ENCODE peak calls at places on chromosome 15, in ten cellular contexts. One of them, this sample, is unnamed.

GRCh38 chr15:63938486-63939061 is 104.8 kb upstream of the HERC1 start:
- DNase-seq in A549: no peak
- DNase-seq in lower leg skin: peak
- DNase-seq in body of pancreas: no peak
- DNase-seq in stomach: no peak
- DNase-seq in thyroid gland: peak
- DNase-seq in prostate gland: no peak
- DNase-seq in IMR-90: peak
- DNase-seq in Peyer's patch: no peak
- DNase-seq in testis: no peak
- DNase-seq in this sample: no peak

GRCh38 chr15:26101443-26101842 is 238.3 kb upstream of the ATP10A start:
- DNase-seq in Peyer's patch: no peak
- DNase-seq in lower leg skin: no peak
- DNase-seq in stomach: no peak
- DNase-seq in A549: no peak
- DNase-seq in testis: no peak
- DNase-seq in thyroid gland: no peak
- DNase-seq in IMR-90: no peak
- DNase-seq in prostate gland: no peak
- DNase-seq in body of pancreas: no peak
- DNase-seq in this sample: no peak

GRCh38 chr15:44034933-44035624 is 160.0 kb downstream of the FRMD5 start:
- DNase-seq in IMR-90: peak
- DNase-seq in prostate gland: no peak
- DNase-seq in testis: no peak
- DNase-seq in A549: no peak
- DNase-seq in body of pancreas: no peak
- DNase-seq in Peyer's patch: no peak
- DNase-seq in stomach: no peak
- DNase-seq in thyroid gland: peak
- DNase-seq in lower leg skin: no peak
- DNase-seq in this sample: no peak

GRCh38 chr15:97114900-97115763 is 784.6 kb downstream of the NR2F2 start:
- DNase-seq in lower leg skin: no peak
- DNase-seq in testis: no peak
- DNase-seq in stomach: no peak
- DNase-seq in prostate gland: no peak
- DNase-seq in Peyer's patch: no peak
- DNase-seq in body of pancreas: no peak
- DNase-seq in A549: no peak
- DNase-seq in thyroid gland: no peak
- DNase-seq in IMR-90: no peak
- DNase-seq in this sample: no peak

GRCh38 chr15:71097890-71098289 is 17.4 kb upstream of the THSD4 start:
- DNase-seq in thyroid gland: no peak
- DNase-seq in lower leg skin: no peak
- DNase-seq in IMR-90: no peak
- DNase-seq in body of pancreas: no peak
- DNase-seq in Peyer's patch: no peak
- DNase-seq in prostate gland: peak
- DNase-seq in testis: no peak
- DNase-seq in stomach: no peak
- DNase-seq in A549: no peak
- DNase-seq in this sample: no peak

GRCh38 chr15:34182942-34183341 is 27.0 kb downstream of the KATNBL1 start:
- DNase-seq in lower leg skin: no peak
- DNase-seq in testis: no peak
- DNase-seq in prostate gland: peak
- DNase-seq in IMR-90: no peak
- DNase-seq in A549: no peak
- DNase-seq in stomach: no peak
- DNase-seq in body of pancreas: peak
- DNase-seq in thyroid gland: no peak
- DNase-seq in Peyer's patch: no peak
- DNase-seq in this sample: no peak

GRCh38 chr15:89486726-89487050 is 9.7 kb downstream of the RHCG start:
- DNase-seq in Peyer's patch: peak
- DNase-seq in lower leg skin: no peak
- DNase-seq in thyroid gland: peak
- DNase-seq in IMR-90: no peak
- DNase-seq in stomach: no peak
- DNase-seq in prostate gland: no peak
- DNase-seq in A549: no peak
- DNase-seq in testis: peak
- DNase-seq in body of pancreas: no peak
- DNase-seq in this sample: no peak

GRCh38 chr15:57395292-57395691 is 19.0 kb downstream of the CGNL1 start:
- DNase-seq in Peyer's patch: no peak
- DNase-seq in testis: no peak
- DNase-seq in thyroid gland: peak
- DNase-seq in lower leg skin: peak
- DNase-seq in prostate gland: no peak
- DNase-seq in IMR-90: peak
- DNase-seq in A549: no peak
- DNase-seq in stomach: no peak
- DNase-seq in body of pancreas: no peak
- DNase-seq in this sample: no peak

GRCh38 chr15:55289573-55290360 is at the start of gene RAB27A:
- DNase-seq in prostate gland: peak
- DNase-seq in lower leg skin: peak
- DNase-seq in Peyer's patch: peak
- DNase-seq in thyroid gland: peak
- DNase-seq in stomach: peak
- DNase-seq in body of pancreas: peak
- DNase-seq in IMR-90: peak
- DNase-seq in testis: peak
- DNase-seq in A549: peak
- DNase-seq in this sample: no peak
- TF ChIP-seq POLR2A in prostate gland: peak
- TF ChIP-seq POLR2A in lower leg skin: no peak
- TF ChIP-seq POLR2A in Peyer's patch: peak
- TF ChIP-seq POLR2A in thyroid gland: peak
- TF ChIP-seq POLR2A in stomach: no peak
- TF ChIP-seq POLR2A in body of pancreas: peak
- TF ChIP-seq POLR2A in IMR-90: peak
- TF ChIP-seq POLR2A in testis: no peak
- TF ChIP-seq POLR2A in A549: peak
- TF ChIP-seq POLR2A in this sample: no peak

DNA sequence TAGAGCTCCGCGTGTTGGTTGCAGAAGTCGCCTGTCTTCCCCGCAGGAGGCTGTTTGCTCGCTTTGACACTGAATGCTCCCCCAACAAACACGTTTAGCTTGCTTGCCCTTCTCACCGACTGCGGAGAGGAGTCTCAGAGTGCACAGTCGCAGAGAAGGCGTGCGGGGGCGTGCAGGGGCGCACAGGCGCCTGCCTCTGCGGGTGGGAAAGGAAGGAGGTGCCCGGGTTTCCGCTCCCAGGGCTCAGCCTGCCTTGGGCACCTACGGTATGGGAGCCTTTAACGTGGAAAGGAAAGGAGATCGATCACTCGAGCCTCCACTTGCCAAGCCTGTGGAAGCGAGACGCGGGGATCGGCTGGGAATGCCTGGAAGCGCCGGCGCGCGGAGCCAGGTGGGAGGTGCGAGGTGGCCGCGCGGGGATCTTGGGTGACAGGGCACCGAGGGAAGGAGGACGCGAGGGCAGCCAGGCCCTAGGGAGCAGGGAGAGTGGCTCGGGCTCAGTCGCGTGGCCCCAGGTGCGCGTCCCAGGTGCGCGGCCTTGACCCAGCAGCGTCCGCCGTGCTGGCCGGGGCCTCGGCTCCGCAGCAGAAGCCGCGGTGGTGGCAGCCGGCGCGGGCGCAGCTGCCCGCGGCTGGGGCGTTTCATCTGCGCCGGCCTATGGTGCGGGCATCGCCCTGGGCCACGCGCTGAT is at the start of gene FAN1:
- DNase-seq in stomach: peak
- DNase-seq in A549: peak
- DNase-seq in testis: peak
- DNase-seq in Peyer's patch: peak
- DNase-seq in thyroid gland: peak
- DNase-seq in prostate gland: peak
- DNase-seq in body of pancreas: peak
- DNase-seq in IMR-90: peak
- DNase-seq in lower leg skin: peak
- DNase-seq in this sample: peak
- TF ChIP-seq POLR2A in stomach: no peak
- TF ChIP-seq POLR2A in A549: peak
- TF ChIP-seq POLR2A in testis: no peak
- TF ChIP-seq POLR2A in Peyer's patch: peak
- TF ChIP-seq POLR2A in thyroid gland: peak
- TF ChIP-seq POLR2A in prostate gland: peak
- TF ChIP-seq POLR2A in body of pancreas: peak
- TF ChIP-seq POLR2A in IMR-90: no peak
- TF ChIP-seq POLR2A in lower leg skin: no peak
- TF ChIP-seq POLR2A in this sample: no peak

GRCh38 chr15:31361764-31362120 is 35.1 kb downstream of the KLF13 start:
- DNase-seq in stomach: no peak
- DNase-seq in Peyer's patch: no peak
- DNase-seq in body of pancreas: no peak
- DNase-seq in prostate gland: no peak
- DNase-seq in A549: no peak
- DNase-seq in IMR-90: no peak
- DNase-seq in thyroid gland: no peak
- DNase-seq in lower leg skin: no peak
- DNase-seq in testis: peak
- DNase-seq in this sample: no peak

GRCh38 chr15:31362121-31362520 is 35.5 kb downstream of the KLF13 start:
- DNase-seq in A549: no peak
- DNase-seq in testis: no peak
- DNase-seq in lower leg skin: no peak
- DNase-seq in thyroid gland: no peak
- DNase-seq in IMR-90: no peak
- DNase-seq in prostate gland: no peak
- DNase-seq in stomach: no peak
- DNase-seq in Peyer's patch: no peak
- DNase-seq in body of pancreas: no peak
- DNase-seq in this sample: no peak

GRCh38 chr15:31359722-31360111 is 33.1 kb downstream of the KLF13 start:
- DNase-seq in A549: no peak
- DNase-seq in stomach: no peak
- DNase-seq in prostate gland: no peak
- DNase-seq in thyroid gland: no peak
- DNase-seq in lower leg skin: no peak
- DNase-seq in Peyer's patch: no peak
- DNase-seq in IMR-90: no peak
- DNase-seq in testis: no peak
- DNase-seq in body of pancreas: no peak
- DNase-seq in this sample: no peak

GRCh38 chr15:31360158-31360561 is 33.5 kb downstream of the KLF13 start:
- DNase-seq in Peyer's patch: no peak
- DNase-seq in body of pancreas: no peak
- DNase-seq in IMR-90: no peak
- DNase-seq in testis: no peak
- DNase-seq in stomach: no peak
- DNase-seq in A549: no peak
- DNase-seq in lower leg skin: peak
- DNase-seq in prostate gland: no peak
- DNase-seq in thyroid gland: no peak
- DNase-seq in this sample: no peak

DNA sequence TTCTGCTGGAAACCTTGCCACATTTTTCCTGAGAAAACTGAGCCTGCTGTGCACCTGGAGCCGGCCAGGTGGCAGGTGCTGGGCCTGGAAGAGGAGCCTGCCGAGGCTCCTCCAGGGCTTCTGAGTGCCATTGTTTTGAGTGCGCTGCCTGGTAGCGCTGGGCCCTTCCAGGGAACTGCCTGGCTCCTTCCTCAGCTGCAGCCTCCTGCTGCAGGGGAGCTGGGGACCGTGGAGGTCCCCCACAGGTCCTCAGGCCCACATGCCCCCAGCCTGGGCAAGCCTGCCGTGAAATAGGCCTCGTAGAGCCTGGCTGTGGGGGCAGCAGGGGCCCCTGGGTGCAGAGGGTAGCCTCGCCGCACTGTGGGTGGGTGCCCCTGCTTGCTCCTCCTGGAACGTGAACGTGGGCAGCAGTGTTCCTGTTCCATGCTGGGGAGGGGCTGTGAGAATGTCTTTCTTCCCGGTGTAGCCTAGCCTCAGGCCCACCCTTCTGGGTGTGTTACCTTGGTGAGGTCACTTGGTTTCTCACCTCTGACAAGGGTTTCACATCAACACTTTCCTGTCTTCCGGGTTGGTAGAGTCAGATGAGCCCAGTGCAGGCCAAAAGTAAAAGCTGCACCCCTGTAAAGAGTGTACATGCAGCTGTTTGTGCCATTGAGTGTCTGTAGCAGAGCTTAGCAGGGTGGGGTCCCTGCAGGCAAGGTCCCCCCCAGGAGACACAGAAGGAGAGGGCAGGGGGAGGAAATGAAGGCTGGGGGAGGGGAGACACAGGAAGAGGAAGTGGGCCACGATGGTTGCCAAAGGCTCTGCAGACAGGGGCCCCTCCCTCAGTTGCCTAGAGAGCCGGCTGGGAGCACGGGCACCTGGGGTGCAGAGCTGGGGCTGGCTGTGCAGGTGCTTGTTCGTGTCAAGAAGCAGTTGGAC is 34.5 kb downstream of the KLF13 start:
- DNase-seq in thyroid gland: no peak
- DNase-seq in Peyer's patch: peak
- DNase-seq in A549: no peak
- DNase-seq in testis: peak
- DNase-seq in stomach: peak
- DNase-seq in body of pancreas: peak
- DNase-seq in lower leg skin: peak
- DNase-seq in IMR-90: no peak
- DNase-seq in prostate gland: no peak
- DNase-seq in this sample: no peak
- TF ChIP-seq POLR2A in thyroid gland: no peak
- TF ChIP-seq POLR2A in Peyer's patch: peak
- TF ChIP-seq POLR2A in A549: no peak
- TF ChIP-seq POLR2A in testis: no peak
- TF ChIP-seq POLR2A in stomach: no peak
- TF ChIP-seq POLR2A in body of pancreas: peak
- TF ChIP-seq POLR2A in lower leg skin: no peak
- TF ChIP-seq POLR2A in IMR-90: no peak
- TF ChIP-seq POLR2A in prostate gland: no peak
- TF ChIP-seq POLR2A in this sample: no peak

DNA sequence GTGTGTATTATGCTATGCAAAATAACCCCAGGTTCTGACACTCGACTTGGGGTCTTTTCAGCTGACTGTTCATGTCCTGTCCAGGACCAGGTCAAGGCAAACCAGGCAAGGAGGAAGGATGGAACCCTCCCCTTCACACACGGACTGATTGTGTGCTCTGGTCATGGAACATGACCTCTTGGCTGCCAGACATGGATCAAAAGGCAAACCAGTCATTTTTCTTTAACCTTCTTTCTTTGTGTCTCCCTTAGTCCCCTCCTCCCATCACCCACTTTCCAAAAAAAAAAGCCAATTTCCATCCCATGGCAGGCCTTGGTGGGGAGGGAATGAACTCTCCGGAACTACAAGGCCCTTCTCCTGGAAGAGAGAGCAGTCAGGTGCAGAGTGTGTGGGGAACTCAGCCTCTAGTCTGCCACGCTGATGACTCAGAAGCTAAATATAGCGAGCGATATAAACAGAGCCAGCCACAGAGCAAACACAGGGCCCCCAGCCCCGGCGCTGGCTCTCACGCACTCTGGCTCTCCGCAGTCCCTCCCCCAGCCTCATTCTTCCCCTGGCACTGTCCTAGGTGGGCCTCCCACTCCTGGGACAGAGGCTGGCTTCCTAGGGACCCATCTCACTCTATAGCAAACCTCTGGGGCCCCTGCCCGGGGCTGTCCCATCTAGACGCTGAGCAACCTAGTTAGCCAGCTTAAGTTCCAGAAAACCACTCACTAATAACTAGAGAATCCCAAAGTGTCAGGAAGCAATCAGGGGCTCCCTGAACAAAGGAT is 10.0 kb downstream of the BMF start:
- DNase-seq in IMR-90: peak
- DNase-seq in Peyer's patch: peak
- DNase-seq in testis: peak
- DNase-seq in body of pancreas: peak
- DNase-seq in A549: peak
- DNase-seq in prostate gland: peak
- DNase-seq in lower leg skin: no peak
- DNase-seq in thyroid gland: peak
- DNase-seq in stomach: peak
- DNase-seq in this sample: no peak
- TF ChIP-seq POLR2A in IMR-90: peak
- TF ChIP-seq POLR2A in Peyer's patch: no peak
- TF ChIP-seq POLR2A in testis: no peak
- TF ChIP-seq POLR2A in body of pancreas: peak
- TF ChIP-seq POLR2A in A549: no peak
- TF ChIP-seq POLR2A in prostate gland: no peak
- TF ChIP-seq POLR2A in lower leg skin: no peak
- TF ChIP-seq POLR2A in thyroid gland: peak
- TF ChIP-seq POLR2A in stomach: no peak
- TF ChIP-seq POLR2A in this sample: no peak